ENCODE peak calls at places on chromosome 17, in seven cellular contexts. U, X, M, H, Q, L and V are unnamed samples.

GRCh38 chr17:46943511-46944393 is 20.8 kb downstream of the GOSR2 start:
- DNase-seq in U (no peak), L (no peak), H (no peak), Q (peak; percentile 17), M (no peak), X (no peak), V (no peak)

GRCh38 chr17:55818026-55818425 is 67.2 kb downstream of the PCTP start:
- DNase-seq in L (no peak), U (no peak), M (no peak), Q (no peak), X (no peak), H (no peak), V (no peak)

GRCh38 chr17:42287305-42288077 is 807 bp upstream of the STAT5A start:
- DNase-seq in Q (peak; percentile 45), X (peak; percentile 31), H (peak; percentile 73), M (no peak), U (no peak), L (peak; percentile 11), V (no peak)

GRCh38 chr17:15947331-15947730 is 2.4 kb downstream of the ADORA2B start:
- DNase-seq in H (no peak), U (no peak), X (no peak), Q (peak; percentile 59), M (no peak), L (no peak), V (peak; percentile 74)

GRCh38 chr17:81578038-81578441 is 25.9 kb upstream of the FAAP100 start:
- DNase-seq in M (no peak), X (no peak), L (no peak), Q (no peak), H (no peak), U (no peak), V (no peak)

GRCh38 chr17:45339646-45340605 is 23.1 kb upstream of the MAP3K14 start:
- DNase-seq in U (no peak), M (no peak), L (no peak), X (no peak), Q (no peak), H (no peak), V (no peak)

GRCh38 chr17:74923538-74924249 is 379 bp upstream of the OTOP2 start:
- DNase-seq in M (no peak), Q (peak; percentile 28), L (no peak), H (peak; percentile 54), X (peak; percentile 81), U (peak; percentile 64), V (no peak)

GRCh38 chr17:82019905-82020873 is 2.5 kb downstream of the CENPX start:
- DNase-seq in U (peak; percentile 72), X (peak; percentile 63), L (no peak), H (no peak), M (peak; percentile 56), Q (peak; percentile 26), V (no peak)

GRCh38 chr17:45430006-45430737 is 2.5 kb downstream of the ARHGAP27 start:
- DNase-seq in X (no peak), U (no peak), L (no peak), Q (no peak), H (no peak), M (no peak), V (no peak)

GRCh38 chr17:42547698-42548069 is 5.0 kb upstream of the HSD17B1 start:
- DNase-seq in M (no peak), X (peak; percentile 45), Q (no peak), H (no peak), L (no peak), U (no peak), V (no peak)

GRCh38 chr17:31835984-31836383 is 23.1 kb downstream of the COPRS start:
- DNase-seq in M (no peak), U (no peak), H (no peak), X (no peak), L (no peak), Q (no peak), V (no peak)

GRCh38 chr17:4808378-4808767 is 1.4 kb downstream of the PLD2 start:
- DNase-seq in M (no peak), Q (peak; percentile 26), L (peak; percentile 14), U (no peak), X (peak; percentile 80), H (no peak), V (no peak)

GRCh38 chr17:17724991-17725852 is 44.0 kb downstream of the RAI1 start:
- DNase-seq in H (no peak), M (no peak), U (no peak), Q (no peak), X (no peak), L (no peak), V (no peak)

GRCh38 chr17:45147102-45147580 is 1.1 kb upstream of the HEXIM1 start:
- DNase-seq in U (no peak), H (peak; percentile 75), M (no peak), L (no peak), X (peak; percentile 66), Q (no peak), V (no peak)

GRCh38 chr17:38439436-38439835 is 11.2 kb downstream of the ARHGAP23 start:
- DNase-seq in Q (no peak), H (no peak), M (no peak), U (no peak), L (no peak), X (no peak), V (no peak)

GRCh38 chr17:68511671-68512246 is 471 bp upstream of the PRKAR1A start:
- DNase-seq in L (peak; percentile 87), Q (peak; percentile 76), M (peak; percentile 80), X (peak; percentile 69), U (peak; percentile 73), H (peak; percentile 79), V (no peak)

GRCh38 chr17:68398731-68399637 is 58.3 kb downstream of the WIPI1 start:
- DNase-seq in X (peak; percentile 60), H (peak; percentile 55), M (peak; percentile 72), Q (peak; percentile 86), U (peak; percentile 82), L (no peak), V (no peak)

GRCh38 chr17:40696651-40697072 is 6.9 kb downstream of the KRT24 start:
- DNase-seq in H (no peak), Q (peak; percentile 6), L (no peak), X (no peak), M (no peak), U (peak; percentile 13), V (no peak)

DNA sequence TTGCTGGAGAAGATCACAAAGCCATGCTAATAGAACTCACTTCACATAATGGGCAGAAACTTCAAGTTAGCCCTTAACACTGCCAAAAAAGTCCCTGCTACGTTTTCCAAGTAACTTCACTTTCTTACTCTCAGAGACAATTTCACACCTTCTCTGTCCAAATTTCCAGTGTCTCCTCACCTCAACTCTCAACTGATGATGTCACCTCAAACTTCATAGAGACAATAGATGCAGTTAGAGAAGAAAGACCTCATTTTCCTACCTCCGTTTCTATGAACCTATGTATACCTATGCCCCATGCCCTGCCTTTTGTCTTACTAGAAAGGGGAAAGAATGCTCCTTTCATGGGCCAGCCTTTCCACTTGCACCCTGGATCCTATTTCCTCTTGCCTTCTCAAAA is 14.2 kb upstream of the EFCAB3 start:
- DNase-seq in U (no peak), Q (no peak), X (no peak), L (no peak), M (no peak), H (no peak), V (no peak)
- H3K27ac ChIP-seq in U (no peak overlapping the region), Q (no peak overlapping the region), X (no peak overlapping the region), L (no peak overlapping the region), M (no peak overlapping the region), H (no peak overlapping the region), V (no peak overlapping the region)

GRCh38 chr17:77210946-77211541 is 70.3 kb downstream of the SEC14L1 start:
- DNase-seq in U (no peak), L (no peak), X (no peak), H (no peak), M (no peak), Q (no peak), V (no peak)
- H3K27ac ChIP-seq in U (no peak overlapping the region), L (peak overlapping the region; percentile 93), X (peak overlapping the region; percentile 81), H (no peak overlapping the region), M (no peak overlapping the region), Q (no peak overlapping the region), V (no peak overlapping the region)

DNA sequence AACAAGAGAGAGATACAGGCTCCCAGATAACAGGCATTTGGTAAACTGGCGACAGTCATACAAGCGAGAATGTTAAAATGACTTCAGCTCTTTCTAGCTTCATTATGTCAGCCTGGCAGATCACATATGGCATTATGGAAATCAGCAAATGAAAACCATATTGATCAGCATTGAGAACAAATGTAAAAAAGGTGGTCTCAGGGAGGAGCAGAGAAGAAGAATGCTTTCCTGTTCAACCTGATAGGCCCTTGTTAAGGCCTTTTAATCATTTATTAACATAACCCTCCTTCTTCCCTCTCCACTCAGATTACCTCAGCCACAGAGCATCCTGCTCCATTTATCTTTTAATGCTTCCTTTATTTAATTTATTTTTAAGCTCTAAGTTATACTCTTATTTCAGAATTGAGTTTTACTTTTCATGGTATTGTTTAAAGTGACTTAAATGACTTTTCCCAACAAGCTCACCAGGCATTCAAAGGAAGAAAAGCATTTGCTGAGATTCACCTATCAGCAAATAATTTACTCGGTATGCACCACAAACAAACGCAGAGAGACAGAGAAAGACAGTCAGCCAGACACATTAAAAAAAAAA is 244.0 kb upstream of the TBX2 start:
- DNase-seq in Q (peak; percentile 9), M (no peak), L (no peak), U (peak; percentile 28), X (no peak), H (no peak), V (no peak)
- H3K27ac ChIP-seq in Q (no peak overlapping the region), M (no peak overlapping the region), L (no peak overlapping the region), U (peak overlapping the region; percentile 85), X (no peak overlapping the region), H (no peak overlapping the region), V (no peak overlapping the region)

GRCh38 chr17:44121997-44122824 is 1.2 kb downstream of the HDAC5 start:
- DNase-seq in Q (no peak), H (no peak), M (no peak), L (no peak), U (no peak), X (no peak), V (no peak)
- H3K27ac ChIP-seq in Q (no peak overlapping the region), H (peak overlapping the region; percentile 99), M (no peak overlapping the region), L (peak overlapping the region; percentile 90), U (peak overlapping the region; percentile 87), X (peak overlapping the region; percentile 95), V (no peak overlapping the region)